ENCODE peak calls at places on chromosomes 16 and 17, in six cellular contexts. J, K, C, O, N and B are unnamed samples.

GRCh38 chr17:49496183-49496865 is 1.2 kb downstream of the NGFR start:
- DNase-seq in J (peak; percentile 81), K (peak; percentile 88), C (peak; percentile 59), O (peak; percentile 89), N (peak; percentile 72), B (peak; percentile 81)

GRCh38 chr16:2467301-2468141 is 3.6 kb upstream of the NTN3 start:
- DNase-seq in J (no peak), K (peak; percentile 86), C (peak; percentile 29), O (peak; percentile 96), N (no peak), B (no peak)

GRCh38 chr16:67158637-67159600 is 790 bp downstream of the TRADD start:
- DNase-seq in J (peak; percentile 76), K (no peak), C (peak; percentile 53), O (no peak), N (peak; percentile 63), B (peak; percentile 80)

GRCh38 chr17:38867179-38867994 is 2.5 kb upstream of the LASP1 start:
- DNase-seq in J (no peak), K (no peak), C (peak; percentile 54), O (peak; percentile 80), N (peak; percentile 59), B (no peak)

GRCh38 chr16:88921603-88921995 is 55.1 kb upstream of the PABPN1L start:
- DNase-seq in J (no peak), K (no peak), C (no peak), O (no peak), N (no peak), B (no peak)

GRCh38 chr17:5419959-5420653 is at the start of gene RPAIN:
- DNase-seq in J (peak; percentile 90), K (peak; percentile 92), C (no peak), O (peak; percentile 93), N (peak; percentile 81), B (peak; percentile 90)

GRCh38 chr16:11411059-11411550 is 65.8 kb downstream of the RMI2 start:
- DNase-seq in J (no peak), K (no peak), C (no peak), O (no peak), N (no peak), B (no peak)

GRCh38 chr17:35879748-35880654 is at the start of gene CCL5:
- DNase-seq in J (no peak), K (no peak), C (peak; percentile 49), O (no peak), N (no peak), B (no peak)

GRCh38 chr16:5216681-5217080 is 119.1 kb upstream of the EEF2KMT start:
- DNase-seq in J (no peak), K (no peak), C (no peak), O (peak; percentile 11), N (no peak), B (no peak)

GRCh38 chr17:17700251-17700969 is 19.2 kb downstream of the RAI1 start:
- DNase-seq in J (peak; percentile 65), K (no peak), C (no peak), O (no peak), N (no peak), B (no peak)

GRCh38 chr16:53378138-53378537 is 56.1 kb upstream of the RBL2 start:
- DNase-seq in J (no peak), K (no peak), C (peak; percentile 69), O (no peak), N (no peak), B (no peak)
- H3K4me3 ChIP-seq in J (no peak overlapping the region), K (no peak overlapping the region), C (no peak overlapping the region), O (no peak overlapping the region), N (no peak overlapping the region), B (no peak overlapping the region)

GRCh38 chr17:9020824-9021157 is 519 bp upstream of the NTN1 start:
- DNase-seq in J (no peak), K (no peak), C (no peak), O (peak; percentile 65), N (no peak), B (no peak)

GRCh38 chr17:9021985-9022552 is 759 bp downstream of the NTN1 start:
- DNase-seq in J (no peak), K (peak; percentile 65), C (peak; percentile 51), O (peak; percentile 68), N (no peak), B (no peak)

GRCh38 chr17:9022553-9023388 is 1.5 kb downstream of the NTN1 start:
- DNase-seq in J (no peak), K (peak; percentile 65), C (peak; percentile 25), O (peak; percentile 69), N (no peak), B (no peak)

GRCh38 chr17:9020096-9020823 is 1.1 kb upstream of the NTN1 start:
- DNase-seq in J (no peak), K (peak; percentile 48), C (no peak), O (peak; percentile 47), N (no peak), B (no peak)

GRCh38 chr17:9021158-9021984 is at the start of gene NTN1:
- DNase-seq in J (peak; percentile 69), K (peak; percentile 77), C (peak; percentile 61), O (peak; percentile 80), N (peak; percentile 20), B (peak; percentile 54)
- H3K27ac ChIP-seq in J (peak within 1 kb of the TSS; percentile 84), K (peak within 1 kb of the TSS; percentile 75), C (no peak within 1 kb of the TSS), O (peak within 1 kb of the TSS; percentile 79), N (no peak within 1 kb of the TSS), B (no peak within 1 kb of the TSS)

DNA sequence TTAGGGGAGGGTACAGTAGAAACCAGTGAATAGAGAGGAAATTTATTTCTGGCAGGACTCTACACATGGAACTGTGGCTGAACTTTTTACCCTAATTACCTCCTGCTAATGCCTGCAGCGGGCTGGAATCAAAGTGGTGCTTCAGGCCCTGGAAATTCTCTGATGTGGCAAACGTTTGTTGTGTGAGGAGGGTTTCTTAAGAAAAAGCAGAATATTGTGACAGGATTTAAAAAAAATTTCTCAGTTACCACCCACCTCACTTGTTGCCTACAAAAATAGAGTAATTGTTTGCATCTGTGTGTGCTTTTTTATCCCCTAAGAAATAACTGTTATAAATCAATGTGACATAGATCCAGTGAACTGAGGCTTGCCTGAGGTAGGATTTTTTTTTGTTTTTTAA is 154.6 kb downstream of the BCAS3 start:
- DNase-seq in J (no peak), K (no peak), C (no peak), O (no peak), N (no peak), B (peak; percentile 1)
- H3K4me3 ChIP-seq in J (no peak overlapping the region), K (no peak overlapping the region), C (no peak overlapping the region), O (no peak overlapping the region), N (no peak overlapping the region), B (no peak overlapping the region)

GRCh38 chr16:78503501-78504110 is 404.2 kb downstream of the WWOX start:
- DNase-seq in J (no peak), K (no peak), C (no peak), O (peak; percentile 79), N (peak; percentile 15), B (peak; percentile 33)

GRCh38 chr16:78506372-78507193 is 407.1 kb downstream of the WWOX start:
- DNase-seq in J (no peak), K (no peak), C (no peak), O (no peak), N (no peak), B (no peak)

GRCh38 chr16:78504391-78504945 is 405.0 kb downstream of the WWOX start:
- DNase-seq in J (no peak), K (no peak), C (no peak), O (peak; percentile 84), N (no peak), B (no peak)

GRCh38 chr16:78507576-78507975 is 408.1 kb downstream of the WWOX start:
- DNase-seq in J (no peak), K (no peak), C (no peak), O (no peak), N (no peak), B (no peak)

DNA sequence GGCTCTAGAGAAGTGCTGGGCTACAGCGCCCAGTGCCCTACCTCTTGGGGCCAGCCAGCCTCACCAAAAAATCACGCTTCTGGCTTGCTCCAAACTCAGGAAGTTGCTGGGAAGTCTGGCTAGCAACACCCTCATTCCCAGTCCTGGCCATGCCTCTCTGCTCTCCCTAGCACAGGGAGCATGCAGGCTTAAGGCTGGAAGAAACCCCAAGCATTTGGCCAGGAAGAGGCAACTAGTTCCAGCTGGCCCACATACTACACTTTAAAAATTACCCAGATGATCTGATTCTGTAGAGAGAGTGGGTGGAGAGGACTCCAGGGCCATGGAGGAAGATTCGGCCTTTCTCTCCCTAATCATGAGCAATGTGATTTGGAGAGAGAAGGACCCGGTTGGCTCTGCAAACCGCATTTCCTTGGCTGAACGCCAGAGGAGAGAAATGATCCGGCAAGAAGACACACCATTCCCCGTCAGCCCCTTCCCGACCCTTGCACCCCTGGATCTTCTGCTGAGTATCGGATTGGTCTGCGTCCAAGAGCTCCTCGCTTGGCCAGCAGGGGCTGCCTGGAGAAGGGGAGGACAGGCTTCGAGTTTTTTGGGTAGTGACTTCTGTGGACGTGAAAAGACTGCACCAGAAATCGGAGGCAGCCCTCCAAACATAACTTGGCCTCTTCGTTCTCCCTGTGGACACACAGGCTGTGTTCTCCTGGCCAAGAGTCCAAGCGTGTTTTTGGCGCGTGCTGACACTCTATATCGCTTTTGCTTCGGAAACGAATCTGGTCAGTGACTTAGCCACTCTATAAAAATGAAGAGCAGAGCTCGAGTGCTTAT is 406.3 kb downstream of the WWOX start:
- DNase-seq in J (no peak), K (peak; percentile 78), C (no peak), O (peak; percentile 86), N (no peak), B (no peak)
- H3K27ac ChIP-seq in J (peak overlapping the region; percentile 64), K (peak overlapping the region; percentile 51), C (no peak overlapping the region), O (peak overlapping the region; percentile 71), N (no peak overlapping the region), B (no peak overlapping the region)

GRCh38 chr16:74450967-74451760 is 29.9 kb upstream of the CLEC18B start:
- DNase-seq in J (no peak), K (no peak), C (no peak), O (no peak), N (no peak), B (no peak)

GRCh38 chr16:74447578-74447977 is 26.3 kb upstream of the CLEC18B start:
- DNase-seq in J (no peak), K (no peak), C (no peak), O (no peak), N (no peak), B (no peak)

GRCh38 chr16:74450236-74450635 is 29.0 kb upstream of the CLEC18B start:
- DNase-seq in J (no peak), K (no peak), C (no peak), O (no peak), N (no peak), B (no peak)

GRCh38 chr16:74448990-74449389 is 27.7 kb upstream of the CLEC18B start:
- DNase-seq in J (peak; percentile 56), K (peak; percentile 85), C (peak; percentile 81), O (peak; percentile 87), N (no peak), B (no peak)

GRCh38 chr16:74449470-74449869 is 28.2 kb upstream of the CLEC18B start:
- DNase-seq in J (peak; percentile 59), K (peak; percentile 65), C (peak; percentile 87), O (peak; percentile 78), N (no peak), B (no peak)
- H3K4me3 ChIP-seq in J (no peak overlapping the region), K (no peak overlapping the region), C (no peak overlapping the region), O (no peak overlapping the region), N (no peak overlapping the region), B (no peak overlapping the region)

GRCh38 chr17:20210180-20210579 is 201.0 kb downstream of the SPECC1 start:
- DNase-seq in J (no peak), K (no peak), C (no peak), O (no peak), N (no peak), B (no peak)
- H3K27ac ChIP-seq in J (no peak overlapping the region), K (no peak overlapping the region), C (no peak overlapping the region), O (no peak overlapping the region), N (no peak overlapping the region), B (no peak overlapping the region)

GRCh38 chr16:50626868-50627267 is 54.2 kb downstream of the SNX20 start:
- DNase-seq in J (no peak), K (no peak), C (no peak), O (no peak), N (no peak), B (peak; percentile 26)
- H3K4me3 ChIP-seq in J (no peak overlapping the region), K (no peak overlapping the region), C (no peak overlapping the region), O (no peak overlapping the region), N (no peak overlapping the region), B (no peak overlapping the region)